ENCODE peak calls at places on chromosomes 1 and 21, in four cellular contexts. U is right lobe of liver, V is upper lobe of right lung, T is BE2C. Y is an unnamed sample.

GRCh38 chr1:32925360-32926142 is 24.4 kb upstream of the TMEM54 start:
- DNase-seq in U (no peak), V (no peak), T (peak; percentile 20), Y (peak; percentile 61)

GRCh38 chr1:182330303-182330702 is 61.3 kb downstream of the GLUL start:
- DNase-seq in U (peak; percentile 23), T (no peak), V (no peak), Y (no peak)

GRCh38 chr1:28663871-28664470 is 4.6 kb upstream of the GMEB1 start:
- DNase-seq in V (no peak), U (no peak), T (no peak), Y (no peak)

GRCh38 chr21:39184050-39184980 is 1.1 kb upstream of the PSMG1 start:
- DNase-seq in U (no peak), V (no peak), T (no peak), Y (no peak)

GRCh38 chr21:31922881-31923280 is 50.1 kb downstream of the HUNK start:
- DNase-seq in T (no peak), V (no peak), U (no peak), Y (no peak)

GRCh38 chr1:45348966-45349677 is 8.9 kb upstream of the MUTYH start:
- DNase-seq in V (no peak), U (peak; percentile 58), T (no peak), Y (peak; percentile 78)

GRCh38 chr1:185208626-185209170 is 51.7 kb downstream of the SWT1 start:
- DNase-seq in T (no peak), U (no peak), V (no peak), Y (no peak)

GRCh38 chr1:169595764-169596711 is 9.8 kb upstream of the F5 start:
- DNase-seq in T (no peak), V (no peak), U (no peak), Y (no peak)

GRCh38 chr1:177820213-177820612 is 149.6 kb downstream of the SEC16B start:
- DNase-seq in T (no peak), U (no peak), V (no peak), Y (no peak)

GRCh38 chr1:45607407-45608074 is 16.3 kb downstream of the CCDC17 start:
- DNase-seq in U (no peak), T (no peak), V (no peak), Y (no peak)

GRCh38 chr1:183079697-183080096 is 56.5 kb downstream of the LAMC1 start:
- DNase-seq in U (no peak), T (no peak), V (no peak), Y (no peak)

GRCh38 chr1:165842363-165843129 is 15.1 kb downstream of the UCK2 start:
- DNase-seq in T (no peak), V (no peak), U (no peak), Y (no peak)

GRCh38 chr1:209305221-209305954 is 278.1 kb upstream of the CAMK1G start:
- DNase-seq in T (no peak), V (no peak), U (no peak), Y (no peak)

GRCh38 chr1:20507564-20508410 is at the start of gene MUL1:
- DNase-seq in U (peak; percentile 93), V (peak; percentile 98), T (peak; percentile 87), Y (peak; percentile 98)

GRCh38 chr1:199608414-199608813 is 419.1 kb upstream of the NR5A2 start:
- DNase-seq in T (no peak), U (no peak), V (no peak), Y (no peak)

GRCh38 chr1:190098107-190098506 is 379.6 kb downstream of the BRINP3 start:
- DNase-seq in V (no peak), T (no peak), U (no peak), Y (no peak)

GRCh38 chr1:60809204-60809985 is 273.0 kb upstream of the NFIA start:
- DNase-seq in T (no peak), U (no peak), V (no peak), Y (no peak)

GRCh38 chr1:208238710-208239517 is 5.3 kb downstream of the PLXNA2 start:
- DNase-seq in U (no peak), T (peak; percentile 44), V (no peak), Y (no peak)

GRCh38 chr21:15283789-15284188 is 219.0 kb upstream of the NRIP1 start:
- DNase-seq in T (no peak), U (no peak), V (no peak), Y (no peak)

GRCh38 chr1:85321237-85321964 is 45.0 kb upstream of the BCL10 start:
- DNase-seq in V (no peak), U (no peak), T (no peak), Y (no peak)

GRCh38 chr21:28776251-28776650 is 216.4 kb downstream of the LTN1 start:
- DNase-seq in T (no peak), U (no peak), V (no peak), Y (no peak)

GRCh38 chr1:117719004-117719403 is 113.2 kb downstream of the TENT5C start:
- DNase-seq in V (no peak), U (no peak), T (no peak), Y (no peak)

GRCh38 chr21:42059141-42059540 is 12.0 kb upstream of the UMODL1 start:
- DNase-seq in T (no peak), U (no peak), V (peak; percentile 63), Y (no peak)

GRCh38 chr1:151867321-151867720 is 13.8 kb upstream of the THEM5 start:
- DNase-seq in U (no peak), V (no peak), T (no peak), Y (no peak)

GRCh38 chr21:36849461-36849860 is 117.0 kb downstream of the HLCS start:
- DNase-seq in U (no peak), V (no peak), T (no peak), Y (no peak)

GRCh38 chr1:226820935-226821718 is 49.3 kb upstream of the PSEN2 start:
- DNase-seq in V (no peak), T (no peak), U (peak; percentile 36), Y (peak; percentile 80)

GRCh38 chr1:210652329-210652954 is 323.7 kb downstream of the HHAT start:
- DNase-seq in T (no peak), V (no peak), U (no peak), Y (no peak)

GRCh38 chr1:235679644-235680043 is 30.1 kb upstream of the GNG4 start:
- DNase-seq in V (no peak), T (no peak), U (no peak), Y (no peak)
- H3K4me3 ChIP-seq in V (no peak overlapping the region), T (no peak overlapping the region), U (no peak overlapping the region), Y (no peak overlapping the region)

DNA sequence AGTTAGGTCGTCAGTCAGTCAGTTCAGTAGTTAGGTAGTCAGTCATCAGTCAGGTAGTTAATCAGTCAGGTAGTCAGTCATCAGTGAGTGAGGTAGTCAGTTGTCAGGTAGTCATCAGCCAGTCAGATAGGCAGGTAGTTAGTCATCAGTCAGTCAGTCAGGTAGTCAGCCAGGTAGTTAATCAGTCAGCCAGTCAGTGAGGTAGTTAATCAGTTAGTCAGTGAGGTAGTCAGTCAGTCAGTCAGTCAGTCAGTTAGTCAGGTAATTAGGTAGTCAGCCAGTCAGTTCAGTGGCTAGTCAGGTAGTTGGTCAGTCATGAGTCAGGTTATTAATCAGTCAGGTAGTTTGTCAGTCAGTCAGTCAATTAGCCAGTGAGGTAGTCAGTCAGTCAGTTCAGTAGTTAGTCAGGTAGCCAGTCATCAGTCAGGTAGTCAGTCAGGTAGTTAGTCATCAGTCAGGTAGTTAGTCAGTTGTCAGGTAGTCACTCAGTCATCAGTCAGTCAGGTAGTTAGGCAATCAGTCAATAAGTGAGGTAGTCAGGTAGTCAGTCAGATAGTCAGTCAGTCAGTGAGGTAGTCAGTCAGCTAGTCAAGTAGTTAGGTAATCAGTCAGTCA is 16.3 kb downstream of the KRTAP10-1 start:
- DNase-seq in T (no peak), U (no peak), V (no peak), Y (no peak)
- H3K27me3 ChIP-seq in T (no peaks in the 10 kb centered on the region), U (no peaks in the 10 kb centered on the region), V (no peaks in the 10 kb centered on the region), Y (no peaks in the 10 kb centered on the region)

GRCh38 chr1:204889681-204890373 is 19.2 kb downstream of the NFASC start:
- DNase-seq in T (peak; percentile 88), V (no peak), U (no peak), Y (peak; percentile 23)
- H3K4me1 ChIP-seq in T (peaks cover 27% of the 10 kb centered on the region), V (no peaks in the 10 kb centered on the region), U (peaks cover 26% of the 10 kb centered on the region), Y (peaks cover 11% of the 10 kb centered on the region)

DNA sequence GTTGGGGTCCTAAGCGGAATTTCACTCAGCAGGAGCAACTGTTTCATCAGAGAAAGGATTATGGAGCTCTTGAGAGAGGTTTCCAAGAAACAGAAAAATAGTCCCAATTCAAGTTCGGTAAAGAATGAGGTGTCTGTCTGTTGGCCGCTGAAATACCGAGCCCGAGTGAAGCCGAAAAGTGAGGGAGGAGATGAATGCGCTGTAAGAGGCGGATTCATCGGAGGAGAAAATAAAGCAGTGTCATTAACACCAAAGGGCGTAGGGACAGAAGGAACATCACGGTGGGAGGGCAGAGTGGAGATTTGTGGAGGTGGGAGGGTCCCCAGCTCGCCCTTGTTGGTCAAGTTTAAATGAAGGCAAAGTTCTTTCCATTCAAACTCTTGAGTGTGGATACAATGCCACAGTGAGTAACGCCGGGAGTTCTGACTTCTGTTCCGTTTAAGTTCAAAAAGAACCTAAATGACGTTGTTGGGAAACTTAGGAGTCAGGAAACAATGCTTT is 15.7 kb upstream of the SLC45A1 start:
- DNase-seq in T (no peak), V (no peak), U (no peak), Y (no peak)
- H3K4me3 ChIP-seq in T (no peak overlapping the region), V (no peak overlapping the region), U (no peak overlapping the region), Y (no peak overlapping the region)

DNA sequence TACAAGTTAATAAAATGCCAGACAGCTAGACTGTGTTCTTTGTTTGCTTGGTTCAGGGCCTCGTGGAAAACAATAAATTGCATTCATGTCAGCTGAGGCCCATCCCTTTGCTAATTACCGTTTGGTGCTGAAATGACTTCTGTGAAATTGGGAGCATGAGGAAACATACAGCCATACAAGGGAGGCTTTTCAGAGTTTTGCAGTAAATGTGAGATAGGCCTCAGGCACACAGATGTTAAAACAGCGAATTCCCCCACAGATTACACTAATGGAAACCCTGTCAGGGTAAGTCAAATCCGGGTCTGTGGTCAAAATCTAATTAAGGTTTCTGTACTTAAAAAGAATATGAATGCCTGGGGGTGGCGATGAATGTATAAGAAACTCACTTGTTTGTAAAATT is 173.5 kb upstream of the LMO4 start:
- DNase-seq in U (no peak), T (no peak), V (no peak), Y (no peak)
- H3K27me3 ChIP-seq in U (no peaks in the 10 kb centered on the region), T (no peaks in the 10 kb centered on the region), V (peaks cover 4% of the 10 kb centered on the region), Y (no peaks in the 10 kb centered on the region)

GRCh38 chr1:234500269-234500668 is 21.3 kb upstream of the TARBP1 start:
- DNase-seq in V (no peak), U (no peak), T (no peak), Y (no peak)

GRCh38 chr1:234504969-234505773 is 26.2 kb upstream of the TARBP1 start:
- DNase-seq in T (no peak), V (no peak), U (no peak), Y (no peak)

GRCh38 chr1:234505774-234506114 is 26.8 kb upstream of the TARBP1 start:
- DNase-seq in T (no peak), V (no peak), U (no peak), Y (no peak)

GRCh38 chr1:234502785-234503184 is 23.8 kb upstream of the TARBP1 start:
- DNase-seq in U (no peak), V (no peak), T (no peak), Y (no peak)

GRCh38 chr1:234503193-234504050 is 24.4 kb upstream of the TARBP1 start:
- DNase-seq in U (no peak), V (no peak), T (no peak), Y (no peak)
- H3K4me1 ChIP-seq in U (peaks cover 13% of the 10 kb centered on the region), V (peaks cover 20% of the 10 kb centered on the region), T (peaks cover 14% of the 10 kb centered on the region), Y (peaks cover 10% of the 10 kb centered on the region)

Y was measured in right cardiac atrium.